ENCODE peak calls at places on chromosomes 5 and 9, in six cellular contexts. X, F, I, H, E and O are unnamed samples.

GRCh38 chr9:132114102-132114707 is 34.5 kb upstream of the MED27 start:
- DNase-seq in X (peak; percentile 55), F (peak; percentile 34), I (peak; percentile 52), H (peak; percentile 72), E (peak; percentile 33), O (no peak)

GRCh38 chr9:79155308-79155707 is 416.5 kb upstream of the TLE4 start:
- DNase-seq in X (no peak), F (no peak), I (no peak), H (no peak), E (no peak), O (no peak)

GRCh38 chr9:88781500-88782391 is 209.5 kb upstream of the S1PR3 start:
- DNase-seq in X (no peak), F (peak; percentile 79), I (no peak), H (peak; percentile 48), E (peak; percentile 31), O (no peak)

GRCh38 chr5:1386274-1386717 is 41.4 kb upstream of the CLPTM1L start:
- DNase-seq in X (no peak), F (peak; percentile 37), I (peak; percentile 35), H (peak; percentile 45), E (no peak), O (no peak)

GRCh38 chr5:169301386-169301930 is 519 bp upstream of the SLIT3 start:
- DNase-seq in X (no peak), F (no peak), I (no peak), H (no peak), E (no peak), O (no peak)

GRCh38 chr5:5886812-5887486 is 464.5 kb downstream of the ICE1 start:
- DNase-seq in X (peak; percentile 20), F (no peak), I (peak; percentile 22), H (no peak), E (no peak), O (no peak)

GRCh38 chr9:123601828-123602227 is 245.8 kb downstream of the CRB2 start:
- DNase-seq in X (no peak), F (no peak), I (no peak), H (no peak), E (no peak), O (no peak)

GRCh38 chr9:137278061-137278912 is 761 bp downstream of the TOR4A start:
- DNase-seq in X (no peak), F (peak; percentile 53), I (peak; percentile 37), H (peak; percentile 40), E (no peak), O (peak; percentile 32)

GRCh38 chr5:120451445-120451844 is 12.7 kb upstream of the PRR16 start:
- DNase-seq in X (no peak), F (no peak), I (no peak), H (no peak), E (no peak), O (no peak)

GRCh38 chr9:68907910-68908309 is 106.0 kb downstream of the PRKACG start:
- DNase-seq in X (no peak), F (no peak), I (no peak), H (no peak), E (no peak), O (no peak)

GRCh38 chr9:16266648-16267276 is 603.7 kb downstream of the BNC2 start:
- DNase-seq in X (peak; percentile 50), F (no peak), I (no peak), H (peak; percentile 4), E (no peak), O (no peak)

GRCh38 chr5:171157775-171158174 is 151.3 kb upstream of the TLX3 start:
- DNase-seq in X (no peak), F (no peak), I (no peak), H (no peak), E (no peak), O (no peak)

GRCh38 chr9:25003686-25004085 is 458.0 kb upstream of the IZUMO3 start:
- DNase-seq in X (peak; percentile 45), F (no peak), I (no peak), H (no peak), E (no peak), O (no peak)

GRCh38 chr9:128094950-128095544 is 27.0 kb downstream of the SLC25A25 start:
- DNase-seq in X (no peak), F (no peak), I (no peak), H (no peak), E (no peak), O (no peak)

GRCh38 chr9:118630931-118631595 is 738.2 kb downstream of the BRINP1 start:
- DNase-seq in X (no peak), F (no peak), I (no peak), H (no peak), E (no peak), O (no peak)

GRCh38 chr9:34384368-34385165 is 7.9 kb upstream of the MYORG start:
- DNase-seq in X (no peak), F (peak; percentile 17), I (no peak), H (no peak), E (no peak), O (no peak)

GRCh38 chr9:74960548-74960947 is 7.8 kb upstream of the C9orf40 start:
- DNase-seq in X (no peak), F (peak; percentile 45), I (no peak), H (no peak), E (no peak), O (peak; percentile 10)

GRCh38 chr5:127615916-127616315 is 33.0 kb upstream of the CTXN3 start:
- DNase-seq in X (no peak), F (no peak), I (no peak), H (no peak), E (no peak), O (no peak)

GRCh38 chr5:157761690-157762611 is 18.4 kb downstream of the LSM11 start:
- DNase-seq in X (peak; percentile 37), F (peak; percentile 51), I (no peak), H (peak; percentile 67), E (no peak), O (peak; percentile 2)

GRCh38 chr5:142962172-142962528 is 192.0 kb downstream of the ARHGAP26 start:
- DNase-seq in X (no peak), F (no peak), I (no peak), H (no peak), E (no peak), O (no peak)

GRCh38 chr5:132489871-132490483 is 596 bp downstream of the IRF1 start:
- DNase-seq in X (no peak), F (no peak), I (peak; percentile 64), H (peak; percentile 75), E (peak; percentile 52), O (no peak)

GRCh38 chr9:35696520-35697215 is 6.9 kb upstream of the TPM2 start:
- DNase-seq in X (no peak), F (peak; percentile 48), I (peak; percentile 46), H (peak; percentile 75), E (peak; percentile 60), O (no peak)